ENCODE peak calls at places on chromosomes 5 and 9, in four cellular contexts. P is HCT116, J is HepG2, Y is thyroid gland. S is an unnamed sample. For H3K27me3, the result is how much of the 10 kb centered on the place peaks cover.

GRCh38 chr5:95759005-95759404 is 27.9 kb downstream of the RHOBTB3 start:
- DNase-seq in P (no peak), J (peak), Y (peak), S (peak)

GRCh38 chr9:84966876-84967830 is 297.6 kb downstream of the NTRK2 start:
- DNase-seq in P (no peak), J (peak), Y (no peak), S (no peak)

GRCh38 chr5:108747111-108748009 is at the start of gene FER:
- DNase-seq in P (peak), J (peak), Y (peak), S (peak)

GRCh38 chr9:122134822-122135528 is 24.6 kb downstream of the NDUFA8 start:
- DNase-seq in P (no peak), J (no peak), Y (peak), S (no peak)

GRCh38 chr9:93091453-93092081 is 4.5 kb upstream of the CARD19 start:
- DNase-seq in P (peak), J (peak), Y (peak), S (peak)

GRCh38 chr5:92945630-92946097 is 635.4 kb downstream of the NR2F1-AS1 start:
- DNase-seq in P (no peak), J (peak), Y (no peak), S (no peak)

GRCh38 chr5:138978085-138978484 is 103.0 kb upstream of the LRRTM2 start:
- DNase-seq in P (no peak), J (no peak), Y (no peak), S (no peak)

GRCh38 chr9:128096614-128097013 is 28.6 kb downstream of the SLC25A25 start:
- DNase-seq in P (no peak), J (no peak), Y (no peak), S (no peak)

GRCh38 chr5:115267617-115268016 is 4.9 kb upstream of the PGGT1B start:
- DNase-seq in P (no peak), J (no peak), Y (no peak), S (no peak)

GRCh38 chr5:176639981-176640380 is 7.3 kb upstream of the TSPAN17 start:
- DNase-seq in P (no peak), J (no peak), Y (peak), S (peak)

GRCh38 chr9:134735441-134736175 is 94.0 kb downstream of the COL5A1 start:
- DNase-seq in P (no peak), J (no peak), Y (peak), S (peak)

GRCh38 chr9:112487799-112488345 is 1.2 kb downstream of the KIAA1958 start:
- DNase-seq in P (no peak), J (no peak), Y (no peak), S (no peak)

GRCh38 chr9:21777701-21778100 is 24.7 kb upstream of the MTAP start:
- DNase-seq in P (peak), J (no peak), Y (no peak), S (no peak)

GRCh38 chr5:143393516-143393915 is 10.0 kb downstream of the NR3C1 start:
- DNase-seq in P (no peak), J (no peak), Y (no peak), S (no peak)

GRCh38 chr9:35605336-35606137 is 475 bp downstream of the TESK1 start:
- DNase-seq in P (no peak), J (no peak), Y (peak), S (peak)

GRCh38 chr5:142235050-142235797 is 89.6 kb downstream of the SPRY4 start:
- DNase-seq in P (no peak), J (no peak), Y (no peak), S (no peak)

GRCh38 chr5:54520438-54520846 is 2.9 kb downstream of the SNX18 start:
- DNase-seq in P (no peak), J (no peak), Y (peak), S (peak)

GRCh38 chr5:74766348-74766886 is 500 bp downstream of the GFM2 start:
- DNase-seq in P (peak), J (peak), Y (no peak), S (no peak)

GRCh38 chr9:111965566-111966019 is 69.0 kb downstream of the UGCG start:
- DNase-seq in P (peak), J (peak), Y (no peak), S (no peak)

GRCh38 chr9:71909887-71910601 is 949 bp downstream of the ABHD17B start:
- DNase-seq in P (no peak), J (peak), Y (peak), S (peak)

GRCh38 chr5:127942246-127943060 is 141.1 kb upstream of the SLC12A2 start:
- DNase-seq in P (no peak), J (no peak), Y (no peak), S (no peak)

GRCh38 chr9:112050544-112051475 is 124.3 kb downstream of the SUSD1 start:
- DNase-seq in P (no peak), J (peak), Y (no peak), S (peak)

GRCh38 chr9:120191141-120191540 is 388.8 kb downstream of the CDK5RAP2 start:
- DNase-seq in P (no peak), J (no peak), Y (no peak), S (no peak)

GRCh38 chr5:1127991-1128785 is 16.3 kb upstream of the SLC12A7 start:
- DNase-seq in P (no peak), J (no peak), Y (peak), S (peak)

GRCh38 chr5:78597858-78598415 is 50.6 kb downstream of the LHFPL2 start:
- DNase-seq in P (no peak), J (no peak), Y (no peak), S (no peak)

DNA sequence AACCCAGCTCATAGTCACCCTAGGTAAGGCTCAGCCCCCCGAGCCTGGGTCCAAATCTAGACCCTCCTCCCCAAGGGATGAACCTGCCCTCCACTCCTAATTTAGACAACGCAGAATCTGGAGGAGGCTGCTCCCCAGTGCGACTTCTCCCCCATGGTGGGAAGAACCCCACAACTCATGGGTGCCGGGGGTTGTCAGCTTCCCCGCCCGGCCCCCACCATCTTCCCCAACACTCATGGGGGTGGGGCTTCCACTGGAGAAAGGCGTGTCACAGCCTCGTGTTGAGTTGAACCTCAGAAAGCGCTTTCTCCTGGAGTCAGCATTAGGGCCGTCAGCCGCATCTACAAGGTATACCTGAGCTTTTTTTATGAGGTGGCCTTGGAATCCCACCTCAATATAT is 66.9 kb downstream of the IRX2 start:
- DNase-seq in P (no peak), J (no peak), Y (no peak), S (no peak)
- H3K4me3 ChIP-seq in P (no peak), J (no peak), Y (no peak), S (no peak)

GRCh38 chr5:134072471-134073220 is 41.8 kb upstream of the TCF7 start:
- DNase-seq in P (no peak), J (no peak), Y (no peak), S (no peak)

GRCh38 chr5:134071850-134072207 is 42.7 kb upstream of the TCF7 start:
- DNase-seq in P (no peak), J (no peak), Y (no peak), S (no peak)

GRCh38 chr5:134069553-134069952 is 44.9 kb upstream of the TCF7 start:
- DNase-seq in P (no peak), J (no peak), Y (no peak), S (no peak)

GRCh38 chr5:134070648-134070978 is 43.9 kb upstream of the TCF7 start:
- DNase-seq in P (no peak), J (no peak), Y (no peak), S (peak)

DNA sequence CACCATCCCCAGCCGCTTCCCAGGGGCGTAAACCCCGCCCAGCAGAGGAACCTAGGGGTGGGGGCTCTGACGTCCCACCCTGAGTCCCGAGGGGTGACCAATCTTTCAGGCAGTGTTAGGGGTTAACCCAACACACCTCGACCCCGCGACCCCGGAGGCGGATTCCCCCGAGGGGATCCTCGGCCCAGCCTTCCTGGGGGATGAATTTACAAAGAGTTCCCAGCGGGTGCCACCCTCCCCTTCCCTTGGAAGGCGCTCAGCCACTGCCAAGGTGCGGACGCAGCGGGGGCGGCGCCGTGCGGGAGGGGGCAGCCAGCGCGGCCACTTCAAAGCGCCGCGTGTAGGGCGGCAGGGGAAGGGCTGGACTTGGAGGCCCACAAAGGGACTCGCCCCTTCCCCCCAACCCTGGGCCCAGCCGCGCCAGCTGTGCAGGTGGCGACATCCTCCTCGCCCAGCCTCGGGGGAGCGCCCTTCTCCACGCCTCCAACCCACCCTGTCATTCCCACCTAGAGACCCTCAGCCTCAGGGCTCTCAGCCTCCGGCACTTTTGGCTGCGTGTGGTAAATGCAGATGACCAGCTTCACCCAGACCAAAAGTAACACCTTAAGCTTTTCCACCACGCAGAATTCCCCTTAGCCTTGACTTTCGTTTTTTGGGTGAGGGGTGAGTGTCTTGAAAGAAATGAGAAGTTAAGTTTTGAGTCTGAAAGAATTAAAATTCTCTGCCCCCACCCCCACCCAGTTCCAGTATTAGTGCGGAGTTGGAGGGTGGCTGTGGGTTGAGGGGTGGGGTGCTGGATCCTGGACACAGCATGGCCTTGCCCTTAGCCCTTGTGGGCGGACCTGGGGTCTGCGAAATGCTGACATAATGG is 43.3 kb upstream of the TCF7 start:
- DNase-seq in P (no peak), J (peak), Y (peak), S (peak)
- TF ChIP-seq CTCF in P (no peak), J (peak), Y (no peak), S (no peak)

GRCh38 chr9:99026956-99027298 is 78.0 kb upstream of the TGFBR1 start:
- DNase-seq in P (no peak), J (no peak), Y (no peak), S (no peak)
- H3K27me3 ChIP-seq in P (under half), J (under half), Y (under half), S (under half)

GRCh38 chr5:37665272-37665671 is 174.6 kb downstream of the GDNF start:
- DNase-seq in P (no peak), J (no peak), Y (no peak), S (no peak)

GRCh38 chr5:37665889-37666288 is 174.0 kb downstream of the GDNF start:
- DNase-seq in P (peak), J (no peak), Y (peak), S (peak)

GRCh38 chr5:37667430-37667829 is 172.4 kb downstream of the GDNF start:
- DNase-seq in P (no peak), J (no peak), Y (no peak), S (no peak)

GRCh38 chr5:37667846-37668245 is 172.0 kb downstream of the GDNF start:
- DNase-seq in P (no peak), J (no peak), Y (no peak), S (no peak)

DNA sequence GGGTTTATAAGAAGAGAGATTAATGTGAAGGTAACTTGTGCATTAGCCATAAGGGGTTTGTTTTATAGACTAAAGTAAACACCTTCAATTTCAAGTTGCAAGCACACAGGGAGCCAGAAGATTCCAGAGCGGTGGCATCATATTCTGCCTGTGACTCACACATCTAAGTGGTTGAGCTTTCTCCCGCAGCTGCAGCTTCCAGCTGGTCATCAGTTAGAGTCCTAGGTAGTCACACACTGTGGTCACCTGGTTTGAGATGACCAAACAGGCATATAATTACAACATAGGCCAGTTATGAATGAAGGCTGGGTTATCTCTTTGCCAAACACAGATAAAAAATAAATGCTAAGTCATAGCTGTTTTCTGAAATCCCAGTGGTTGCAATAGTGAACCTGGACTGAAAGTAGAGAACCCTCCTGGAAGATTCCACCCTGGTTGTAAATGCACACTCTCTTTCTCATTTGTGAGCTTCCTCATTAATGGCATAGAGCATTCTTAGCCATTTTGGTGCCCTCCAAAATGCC is 171.3 kb downstream of the GDNF start:
- DNase-seq in P (peak), J (peak), Y (peak), S (peak)
- H3K4me3 ChIP-seq in P (no peak), J (no peak), Y (no peak), S (no peak)

GRCh38 chr9:136020206-136020605 is 59.0 kb upstream of the UBAC1 start:
- DNase-seq in P (no peak), J (no peak), Y (no peak), S (no peak)

GRCh38 chr9:136021171-136021890 is 60.2 kb upstream of the UBAC1 start:
- DNase-seq in P (no peak), J (no peak), Y (no peak), S (no peak)

GRCh38 chr9:136019681-136020060 is 58.5 kb upstream of the UBAC1 start:
- DNase-seq in P (no peak), J (no peak), Y (no peak), S (peak)

GRCh38 chr9:136021891-136022681 is 60.9 kb upstream of the UBAC1 start:
- DNase-seq in P (no peak), J (no peak), Y (no peak), S (peak)

DNA sequence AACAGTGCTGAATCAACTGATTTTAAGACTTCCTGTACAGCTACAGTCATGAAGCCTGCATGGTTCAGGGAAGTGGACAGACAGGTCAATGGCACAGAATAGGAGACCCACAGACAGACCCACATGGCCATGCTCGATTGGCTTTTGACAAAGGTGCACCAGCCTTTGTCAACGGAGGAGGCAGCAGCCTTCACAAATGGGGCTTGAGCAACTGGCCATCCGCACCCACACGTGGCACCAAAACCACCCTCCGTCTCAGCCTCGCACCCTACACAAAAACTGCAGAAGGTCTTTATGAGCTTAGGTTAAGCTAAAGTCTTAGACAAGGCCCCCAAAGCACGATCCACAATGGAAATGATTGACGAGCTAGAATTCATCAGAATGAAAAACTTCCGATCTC is 59.5 kb upstream of the UBAC1 start:
- DNase-seq in P (no peak), J (no peak), Y (no peak), S (no peak)
- TF ChIP-seq CTCF in P (no peak), J (no peak), Y (no peak), S (no peak)

GRCh38 chr5:103364074-103364473 is 105.5 kb downstream of the MACIR start:
- DNase-seq in P (no peak), J (no peak), Y (no peak), S (no peak)
- H3K27me3 ChIP-seq in P (under half), J (under half), Y (under half), S (under half)

DNA sequence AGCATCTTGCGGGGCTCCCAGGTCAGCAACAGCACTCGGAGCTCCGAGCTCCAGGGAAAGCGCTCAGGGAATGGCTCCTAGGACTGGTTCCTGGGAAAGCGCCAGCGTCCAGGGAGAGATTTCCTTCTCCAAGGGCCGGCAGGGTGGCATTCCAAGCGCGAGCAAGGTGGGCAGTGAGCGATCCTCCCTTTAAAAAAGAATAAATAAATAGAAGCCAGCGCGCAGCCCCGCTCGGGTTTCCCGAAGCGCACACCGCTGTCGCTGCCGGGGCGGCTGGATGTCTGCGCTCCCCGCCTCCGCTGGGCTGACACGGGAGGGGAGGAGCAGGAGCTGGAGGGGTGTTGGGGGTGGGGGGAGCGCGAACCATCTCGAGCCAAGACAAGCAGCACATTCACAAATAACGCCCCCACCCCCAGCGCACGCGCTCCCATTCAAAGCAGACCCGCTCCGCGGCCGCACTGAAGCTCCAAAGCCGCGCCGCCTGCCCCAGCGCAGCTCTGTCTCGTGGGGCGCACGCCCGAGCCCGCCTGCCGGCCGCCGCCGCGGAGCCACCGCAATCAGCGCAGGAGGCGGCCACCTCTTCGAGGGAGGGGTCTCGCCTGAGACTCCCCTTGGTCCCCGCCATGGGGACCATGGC is 327.5 kb downstream of the SH3GL2 start:
- DNase-seq in P (no peak), J (no peak), Y (no peak), S (no peak)
- H3K4me3 ChIP-seq in P (no peak), J (no peak), Y (peak), S (no peak)

S was measured in body of pancreas.